ENCODE peak calls at places on chromosomes 12 and 14, in five cellular contexts. M is GM23248, N is breast epithelium, E is Peyer's patch, W is left lung. G is an unnamed sample. For H3K4me1, H3K27me3 and H3K36me3, the result is how much of the 10 kb centered on the place peaks cover.

GRCh38 chr14:101022916-101023435 is 119.5 kb upstream of the RTL1 start:
- DNase-seq in M (no peak), W (no peak), N (no peak), E (peak), G (no peak)

GRCh38 chr14:64685364-64686130 is 18.7 kb upstream of the PLEKHG3 start:
- DNase-seq in M (no peak), W (no peak), N (no peak), E (no peak), G (no peak)

GRCh38 chr12:75739916-75740315 is 228.5 kb upstream of the KRR1 start:
- DNase-seq in M (no peak), E (no peak), N (no peak), W (peak), G (no peak)

GRCh38 chr12:617304-617915 is 45.8 kb downstream of the NINJ2 start:
- DNase-seq in E (peak), W (peak), N (no peak), M (no peak), G (no peak)

GRCh38 chr12:75816892-75817291 is 214.7 kb downstream of the PHLDA1 start:
- DNase-seq in N (no peak), W (no peak), M (peak), E (no peak), G (no peak)

GRCh38 chr12:948238-948637 is 1.3 kb downstream of the RAD52 start:
- DNase-seq in N (no peak), M (peak), W (no peak), E (peak), G (peak)

GRCh38 chr12:86006727-86007126 is 132.6 kb downstream of the NTS start:
- DNase-seq in E (no peak), N (no peak), M (no peak), W (no peak), G (no peak)

GRCh38 chr14:101364503-101365328 is 196.6 kb upstream of the DIO3 start:
- DNase-seq in W (no peak), M (peak), E (peak), N (peak), G (peak)

GRCh38 chr12:1189163-1189562 is 198.1 kb downstream of the ERC1 start:
- DNase-seq in W (no peak), M (no peak), E (no peak), N (no peak), G (no peak)

GRCh38 chr14:58876613-58877012 is 238.9 kb downstream of the DACT1 start:
- DNase-seq in W (no peak), N (no peak), E (no peak), M (peak), G (no peak)

GRCh38 chr14:75628816-75629215 is 31.9 kb downstream of the ERG28 start:
- DNase-seq in E (no peak), M (no peak), W (no peak), N (no peak), G (peak)

GRCh38 chr12:118055144-118055557 is 5.8 kb downstream of the WSB2 start:
- DNase-seq in M (peak), W (no peak), N (no peak), E (peak), G (peak)

GRCh38 chr14:50339178-50339804 is 27.2 kb downstream of the DMAC2L start:
- DNase-seq in M (no peak), W (no peak), E (no peak), N (no peak), G (no peak)

GRCh38 chr12:75917704-75918103 is 113.9 kb downstream of the PHLDA1 start:
- DNase-seq in E (no peak), M (no peak), N (no peak), W (no peak), G (no peak)

GRCh38 chr12:10719482-10719881 is 3.6 kb downstream of the YBX3 start:
- DNase-seq in M (no peak), E (no peak), N (no peak), W (no peak), G (no peak)
- H3K4me1 ChIP-seq in M (half or more), E (under half), N (under half), W (under half), G (under half)

GRCh38 chr14:30572771-30573170 is 13.8 kb downstream of the G2E3 start:
- DNase-seq in M (no peak), E (no peak), W (no peak), N (no peak), G (no peak)
- H3K27me3 ChIP-seq in M (under half), E (under half), W (under half), N (under half), G (under half)

DNA sequence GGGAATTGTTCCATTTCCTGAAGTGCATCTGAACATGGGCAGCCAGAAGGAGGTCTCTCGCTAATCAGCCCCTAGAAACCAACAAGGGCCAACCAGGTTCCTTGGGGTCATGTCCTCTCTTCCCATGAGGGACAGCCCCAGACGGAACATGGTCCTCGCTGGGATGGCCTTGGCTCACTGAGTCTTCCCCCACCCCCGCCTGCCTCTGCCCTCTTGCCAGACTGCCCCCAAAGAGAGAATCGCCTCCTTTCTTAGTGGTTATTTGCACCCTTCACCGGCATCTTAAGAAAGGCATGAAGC is 36.4 kb downstream of the CD9 start:
- DNase-seq in W (no peak), E (no peak), N (no peak), M (no peak), G (no peak)
- H3K36me3 ChIP-seq in W (half or more), E (under half), N (under half), M (under half), G (under half)

GRCh38 chr12:79546461-79547043 is 144.2 kb downstream of the PAWR start:
- DNase-seq in E (no peak), W (no peak), N (no peak), M (peak), G (no peak)
- H3K4me1 ChIP-seq in E (under half), W (under half), N (under half), M (half or more), G (under half)